ENCODE peak calls at places on chromosomes 3 and 15, in six cellular contexts. M is neural progenitor cell, A is endothelial cell, N is fibroblast of lung, Y is pancreas, G is GM13976. Q is an unnamed sample.

GRCh38 chr15:41772720-41773331 is 1.5 kb upstream of the MAPKBP1 start:
- DNase-seq in M (peak), A (peak), N (peak), Y (peak), G (peak), Q (peak)

GRCh38 chr3:129028866-129029265 is 27.8 kb downstream of the EFCC1 start:
- DNase-seq in M (no peak), A (no peak), N (no peak), Y (no peak), G (no peak), Q (no peak)

GRCh38 chr3:143754090-143754489 is 94.2 kb downstream of the SLC9A9 start:
- DNase-seq in M (no peak), A (no peak), N (no peak), Y (no peak), G (no peak), Q (no peak)

GRCh38 chr3:130081371-130081881 is at the start of gene ALG1L2:
- DNase-seq in M (no peak), A (peak), N (no peak), Y (no peak), G (no peak), Q (no peak)

GRCh38 chr3:151276038-151277027 is 2.0 kb downstream of the P2RY14 start:
- DNase-seq in M (no peak), A (no peak), N (no peak), Y (no peak), G (no peak), Q (peak)

GRCh38 chr15:80660114-80660513 is 35.0 kb upstream of the ABHD17C start:
- DNase-seq in M (peak), A (peak), N (peak), Y (peak), G (no peak), Q (no peak)

GRCh38 chr3:57184516-57184915 is 15.3 kb downstream of the HESX1 start:
- DNase-seq in M (peak), A (no peak), N (no peak), Y (no peak), G (no peak), Q (no peak)

GRCh38 chr3:31185004-31185357 is 290.5 kb upstream of the GADL1 start:
- DNase-seq in M (no peak), A (no peak), N (peak), Y (no peak), G (no peak), Q (no peak)

GRCh38 chr3:142279965-142280590 is 54.7 kb upstream of the GK5 start:
- DNase-seq in M (peak), A (peak), N (peak), Y (peak), G (peak), Q (peak)

GRCh38 chr3:43632269-43632733 is 10.5 kb upstream of the ANO10 start:
- DNase-seq in M (no peak), A (no peak), N (peak), Y (no peak), G (no peak), Q (no peak)

GRCh38 chr15:31484369-31484951 is 157.8 kb downstream of the KLF13 start:
- DNase-seq in M (no peak), A (no peak), N (no peak), Y (no peak), G (no peak), Q (no peak)

GRCh38 chr3:82133070-82133606 is 371.7 kb upstream of the GBE1 start:
- DNase-seq in M (peak), A (peak), N (peak), Y (peak), G (peak), Q (peak)

Q was measured in GM12865.